ENCODE peak calls at places on chromosomes 6 and 20, in eight cellular contexts. T, Y, E, F, J, M, O and R are unnamed samples.

GRCh38 chr6:157688960-157689599 is 134.0 kb upstream of the SNX9 start:
- DNase-seq in T (no peak), Y (no peak), E (peak), F (no peak), J (no peak), M (peak), O (no peak), R (no peak)

GRCh38 chr6:136549359-136550044 is 720 bp downstream of the MAP7 start:
- DNase-seq in T (no peak), Y (no peak), E (no peak), F (no peak), J (no peak), M (peak), O (no peak), R (no peak)

GRCh38 chr20:13708234-13708633 is 69.5 kb upstream of the TASP1 start:
- DNase-seq in T (no peak), Y (no peak), E (no peak), F (no peak), J (no peak), M (no peak), O (no peak), R (no peak)

GRCh38 chr20:6685181-6685582 is 82.3 kb upstream of the BMP2 start:
- DNase-seq in T (peak), Y (no peak), E (no peak), F (no peak), J (no peak), M (no peak), O (no peak), R (no peak)

GRCh38 chr20:46644160-46644559 is 7.1 kb downstream of the SLC13A3 start:
- DNase-seq in T (no peak), Y (no peak), E (no peak), F (no peak), J (no peak), M (no peak), O (no peak), R (no peak)

GRCh38 chr6:36109092-36109491 is 21.2 kb upstream of the MAPK13 start:
- DNase-seq in T (no peak), Y (no peak), E (no peak), F (no peak), J (no peak), M (no peak), O (no peak), R (peak)

GRCh38 chr20:50296450-50297375 is 106.1 kb downstream of the CEBPB start:
- DNase-seq in T (no peak), Y (no peak), E (peak), F (no peak), J (no peak), M (no peak), O (no peak), R (no peak)

GRCh38 chr20:40760399-40760798 is 71.4 kb upstream of the MAFB start:
- DNase-seq in T (no peak), Y (no peak), E (no peak), F (no peak), J (no peak), M (no peak), O (no peak), R (no peak)

GRCh38 chr6:35057449-35058030 is 83.6 kb downstream of the TCP11 start:
- DNase-seq in T (no peak), Y (no peak), E (no peak), F (no peak), J (no peak), M (no peak), O (no peak), R (no peak)

GRCh38 chr6:85472744-85473143 is 22.9 kb downstream of the NT5E start:
- DNase-seq in T (no peak), Y (no peak), E (no peak), F (peak), J (peak), M (no peak), O (no peak), R (no peak)

GRCh38 chr6:11536795-11537194 is 754 bp upstream of the TMEM170B start:
- DNase-seq in T (no peak), Y (no peak), E (no peak), F (no peak), J (no peak), M (peak), O (no peak), R (no peak)

GRCh38 chr6:64266351-64266821 is 630.8 kb downstream of the PHF3 start:
- DNase-seq in T (peak), Y (no peak), E (no peak), F (no peak), J (no peak), M (no peak), O (no peak), R (no peak)

GRCh38 chr20:18090044-18090443 is 32.3 kb upstream of the OVOL2 start:
- DNase-seq in T (no peak), Y (no peak), E (no peak), F (no peak), J (no peak), M (no peak), O (no peak), R (no peak)

GRCh38 chr20:52536841-52537400 is 345.3 kb upstream of the ZFP64 start:
- DNase-seq in T (peak), Y (no peak), E (no peak), F (peak), J (no peak), M (no peak), O (no peak), R (no peak)

GRCh38 chr6:39849228-39849627 is 57.1 kb downstream of the DAAM2 start:
- DNase-seq in T (no peak), Y (no peak), E (no peak), F (no peak), J (no peak), M (no peak), O (no peak), R (no peak)

GRCh38 chr20:51221791-51222408 is 199.0 kb upstream of the KCNG1 start:
- DNase-seq in T (no peak), Y (no peak), E (peak), F (peak), J (no peak), M (peak), O (no peak), R (no peak)

GRCh38 chr6:6890400-6890858 is 217.3 kb upstream of the RREB1 start:
- DNase-seq in T (no peak), Y (no peak), E (no peak), F (no peak), J (no peak), M (no peak), O (no peak), R (no peak)

GRCh38 chr6:42137192-42137753 is 5.1 kb downstream of the C6orf132 start:
- DNase-seq in T (no peak), Y (no peak), E (no peak), F (no peak), J (no peak), M (no peak), O (no peak), R (no peak)

GRCh38 chr20:37804584-37805566 is 98.1 kb upstream of the VSTM2L start:
- DNase-seq in T (no peak), Y (no peak), E (no peak), F (no peak), J (no peak), M (no peak), O (no peak), R (no peak)